ENCODE peak calls at places on chromosomes 6 and 20, in eight cellular contexts. B is progenitor cell of endocrine pancreas; D is B cell; S is HFFc6; O is dorsolateral prefrontal cortex; A is GM06990; Y is CD4-positive, alpha-beta T cell; K is ascending aorta. W is an unnamed sample.

GRCh38 chr20:8254911-8255582 is 123.0 kb downstream of the PLCB1 start:
- DNase-seq in B (no peak), D (no peak), S (peak; percentile 48), O (no peak), A (no peak), Y (no peak), K (no peak), W (no peak)

GRCh38 chr20:51811040-51811351 is 8.7 kb upstream of the SALL4 start:
- DNase-seq in B (no peak), D (no peak), S (no peak), O (no peak), A (no peak), Y (no peak), K (no peak), W (no peak)

GRCh38 chr6:166691741-166692140 is 64.7 kb upstream of the RPS6KA2 start:
- DNase-seq in B (no peak), D (no peak), S (no peak), O (no peak), A (no peak), Y (no peak), K (no peak), W (no peak)

GRCh38 chr6:26155066-26155925 is 68.1 kb downstream of the HFE start:
- DNase-seq in B (no peak), D (peak; percentile 36), S (no peak), O (no peak), A (no peak), Y (no peak), K (no peak), W (no peak)

GRCh38 chr20:33240923-33241322 is 5.1 kb downstream of the BPIFA1 start:
- DNase-seq in B (no peak), D (no peak), S (no peak), O (no peak), A (no peak), Y (no peak), K (no peak), W (no peak)

GRCh38 chr20:57374931-57375651 is 16.1 kb upstream of the RBM38 start:
- DNase-seq in B (no peak), D (no peak), S (no peak), O (no peak), A (no peak), Y (no peak), K (peak; percentile 34), W (no peak)

GRCh38 chr6:12403201-12403826 is 113.2 kb downstream of the EDN1 start:
- DNase-seq in B (no peak), D (no peak), S (peak; percentile 70), O (no peak), A (no peak), Y (no peak), K (no peak), W (no peak)

GRCh38 chr6:159193923-159194322 is 24.7 kb downstream of the FNDC1 start:
- DNase-seq in B (no peak), D (no peak), S (peak; percentile 39), O (no peak), A (no peak), Y (no peak), K (no peak), W (no peak)

GRCh38 chr6:104771258-104771832 is 88.4 kb downstream of the HACE1 start:
- DNase-seq in B (no peak), D (no peak), S (peak; percentile 34), O (no peak), A (peak; percentile 6), Y (no peak), K (no peak), W (no peak)

GRCh38 chr6:112416885-112417284 is 69.8 kb downstream of the RFPL4B start:
- DNase-seq in B (no peak), D (no peak), S (peak; percentile 43), O (no peak), A (no peak), Y (no peak), K (no peak), W (no peak)

GRCh38 chr6:37137881-37138568 is 31.9 kb upstream of the PIM1 start:
- DNase-seq in B (peak; percentile 15), D (no peak), S (peak; percentile 61), O (no peak), A (no peak), Y (no peak), K (no peak), W (no peak)

GRCh38 chr20:21229163-21229562 is 74.0 kb upstream of the XRN2 start:
- DNase-seq in B (no peak), D (no peak), S (peak; percentile 52), O (no peak), A (no peak), Y (no peak), K (no peak), W (no peak)

GRCh38 chr6:120083186-120083585 is 733.6 kb upstream of the MAN1A1 start:
- DNase-seq in B (no peak), D (peak; percentile 17), S (no peak), O (no peak), A (no peak), Y (no peak), K (no peak), W (no peak)

GRCh38 chr6:120077489-120077888 is 727.9 kb upstream of the MAN1A1 start:
- DNase-seq in B (no peak), D (no peak), S (no peak), O (no peak), A (no peak), Y (no peak), K (no peak), W (no peak)
- TF ChIP-seq CTCF in B (peak; percentile 9), D (no peak), S (no peak), O (no peak), A (no peak), Y (no peak), K (no peak), W (no peak)

GRCh38 chr6:28983838-28984237 is 21.3 kb downstream of the ZNF311 start:
- DNase-seq in B (no peak), D (no peak), S (no peak), O (no peak), A (no peak), Y (no peak), K (no peak), W (no peak)

GRCh38 chr6:28981391-28981832 is 23.7 kb downstream of the ZNF311 start:
- DNase-seq in B (peak; percentile 51), D (peak; percentile 78), S (peak; percentile 62), O (no peak), A (peak; percentile 49), Y (peak; percentile 71), K (no peak), W (no peak)

GRCh38 chr6:28981833-28982475 is 23.2 kb downstream of the ZNF311 start:
- DNase-seq in B (peak; percentile 62), D (peak; percentile 84), S (peak; percentile 85), O (peak; percentile 69), A (peak; percentile 79), Y (peak; percentile 58), K (peak; percentile 79), W (peak; percentile 67)

GRCh38 chr6:28980797-28981390 is 24.2 kb downstream of the ZNF311 start:
- DNase-seq in B (peak; percentile 63), D (peak; percentile 69), S (peak; percentile 84), O (no peak), A (peak; percentile 56), Y (no peak), K (no peak), W (no peak)

DNA sequence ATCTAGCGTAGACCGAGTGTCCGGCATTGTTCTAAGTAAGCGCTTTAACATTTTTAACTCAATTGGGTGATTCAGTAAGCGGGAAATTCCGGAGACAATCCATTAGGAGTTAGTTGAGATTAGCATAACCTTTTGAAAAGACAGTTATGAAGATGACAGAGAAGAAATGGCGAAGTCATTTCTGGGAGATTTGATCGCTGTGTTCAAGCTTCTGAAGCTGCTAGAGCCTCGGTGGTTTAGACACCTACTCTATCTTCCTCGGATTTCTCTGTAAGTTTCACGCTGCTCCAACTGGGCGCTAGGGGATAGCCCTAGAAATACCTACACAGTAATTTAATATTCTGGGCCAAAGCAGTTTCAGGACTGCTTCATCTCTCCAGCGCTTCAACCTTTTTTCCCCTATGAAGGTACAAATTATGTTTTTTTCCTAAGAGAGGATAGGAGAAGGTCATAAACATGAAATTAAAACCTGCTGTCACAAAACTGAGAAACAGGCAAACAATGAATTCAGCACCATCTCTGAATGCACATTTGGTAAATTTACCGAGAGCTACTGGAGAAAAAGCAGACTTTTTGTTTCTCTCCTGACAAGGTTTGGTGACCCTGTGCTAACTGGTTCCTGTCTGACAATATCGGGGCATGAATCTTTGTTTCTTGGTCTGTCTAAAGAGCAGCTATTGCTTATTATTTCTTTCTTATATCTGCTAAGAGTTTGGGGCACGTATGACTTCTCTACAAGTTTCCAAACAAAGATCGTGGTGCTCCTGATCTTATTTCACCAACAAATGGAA is 22.4 kb downstream of the ZNF311 start:
- DNase-seq in B (no peak), D (peak; percentile 49), S (peak; percentile 57), O (no peak), A (no peak), Y (no peak), K (no peak), W (no peak)
- TF ChIP-seq CTCF in B (peak; percentile 17), D (no peak), S (peak; percentile 36), O (no peak), A (no peak), Y (no peak), K (no peak), W (no peak)

GRCh38 chr6:93299622-93300021 is 119.7 kb downstream of the EPHA7 start:
- DNase-seq in B (no peak), D (no peak), S (no peak), O (no peak), A (no peak), Y (no peak), K (no peak), W (no peak)

GRCh38 chr6:93304514-93304913 is 114.8 kb downstream of the EPHA7 start:
- DNase-seq in B (no peak), D (no peak), S (no peak), O (no peak), A (no peak), Y (no peak), K (no peak), W (no peak)

GRCh38 chr6:93300661-93301060 is 118.7 kb downstream of the EPHA7 start:
- DNase-seq in B (no peak), D (no peak), S (no peak), O (no peak), A (no peak), Y (no peak), K (no peak), W (no peak)

GRCh38 chr6:93305088-93305487 is 114.3 kb downstream of the EPHA7 start:
- DNase-seq in B (no peak), D (no peak), S (no peak), O (no peak), A (no peak), Y (no peak), K (no peak), W (no peak)
- TF ChIP-seq CTCF in B (no peak), D (no peak), S (no peak), O (no peak), A (no peak), Y (no peak), K (no peak), W (no peak)

DNA sequence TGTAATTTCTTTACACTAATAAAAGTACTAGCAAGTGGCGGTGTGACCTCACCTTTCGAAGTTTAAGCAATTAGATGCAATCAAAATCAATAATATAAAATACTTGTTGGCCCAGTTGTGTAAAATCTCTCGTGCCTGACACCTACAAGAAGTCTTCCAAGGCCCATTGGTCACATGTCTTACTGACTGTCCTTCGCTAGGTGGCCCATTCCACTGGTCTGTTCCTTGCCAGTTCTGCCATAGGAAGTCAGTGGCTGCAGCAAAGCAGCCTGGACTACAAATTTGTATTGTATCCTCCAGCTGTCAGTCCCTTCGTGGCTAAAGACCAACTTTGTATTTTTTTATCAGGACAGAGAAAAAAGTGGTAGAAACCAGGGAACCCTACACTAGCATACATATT is 61.8 kb downstream of the CYB5R4 start:
- DNase-seq in B (no peak), D (no peak), S (no peak), O (no peak), A (no peak), Y (no peak), K (no peak), W (no peak)
- TF ChIP-seq CTCF in B (no peak), D (no peak), S (no peak), O (no peak), A (no peak), Y (no peak), K (no peak), W (no peak)